ENCODE peak calls at places on chromosomes 4 and X, in ten cellular contexts. H is A549, V is mammary epithelial cell, T is HCT116, L is endothelial cell of umbilical vein, U is hepatocyte, G is PC-3, J is fibroblast of lung, P is DND-41, F is neural progenitor cell. M is an unnamed sample.

GRCh38 chr4:41969666-41970065 is 11.9 kb upstream of the DCAF4L1 start:
- DNase-seq in H (no peak), V (no peak), T (no peak), L (no peak), U (no peak), G (no peak), J (no peak), P (no peak), F (no peak), M (no peak)

GRCh38 chrX:76148753-76149152 is 24.1 kb upstream of the PBDC1 start:
- DNase-seq in H (no peak), V (peak; percentile 30), T (no peak), L (peak; percentile 52), U (peak; percentile 12), G (peak; percentile 60), J (peak; percentile 39), P (peak; percentile 63), F (peak; percentile 7), M (peak; percentile 26)

GRCh38 chr4:53676402-53676871 is 85.2 kb upstream of the LNX1 start:
- DNase-seq in H (no peak), V (peak; percentile 33), T (no peak), L (no peak), U (no peak), G (no peak), J (peak; percentile 34), P (no peak), F (no peak), M (no peak)

GRCh38 chr4:176443646-176444409 is 124.1 kb downstream of the SPCS3 start:
- DNase-seq in H (no peak), V (peak; percentile 48), T (no peak), L (no peak), U (no peak), G (peak; percentile 22), J (peak; percentile 95), P (no peak), F (no peak), M (no peak)

GRCh38 chr4:138910201-138910913 is 105.2 kb upstream of the NOCT start:
- DNase-seq in H (peak; percentile 31), V (peak; percentile 47), T (no peak), L (no peak), U (no peak), G (peak; percentile 61), J (peak; percentile 69), P (no peak), F (no peak), M (no peak)

GRCh38 chr4:47786958-47787370 is 50.9 kb downstream of the CORIN start:
- DNase-seq in H (no peak), V (no peak), T (no peak), L (no peak), U (no peak), G (no peak), J (no peak), P (no peak), F (no peak), M (no peak)

GRCh38 chr4:182806259-182807252 is 110.6 kb downstream of the DCTD start:
- DNase-seq in H (peak; percentile 33), V (peak; percentile 51), T (peak; percentile 21), L (peak; percentile 79), U (peak; percentile 90), G (peak; percentile 66), J (peak; percentile 61), P (peak; percentile 47), F (peak; percentile 93), M (peak; percentile 94)

GRCh38 chr4:154686838-154687237 is 57.0 kb upstream of the LRAT start:
- DNase-seq in H (peak; percentile 1), V (peak; percentile 9), T (no peak), L (no peak), U (no peak), G (peak; percentile 35), J (peak; percentile 1), P (no peak), F (no peak), M (no peak)

GRCh38 chr4:156538210-156538609 is 433.4 kb downstream of the PDGFC start:
- DNase-seq in H (no peak), V (no peak), T (no peak), L (no peak), U (no peak), G (no peak), J (peak; percentile 76), P (no peak), F (no peak), M (no peak)

GRCh38 chrX:134469481-134469880 is 9.5 kb downstream of the HPRT1 start:
- DNase-seq in H (no peak), V (peak; percentile 17), T (no peak), L (peak; percentile 38), U (no peak), G (peak; percentile 53), J (peak; percentile 55), P (no peak), F (no peak), M (no peak)

GRCh38 chr4:2849267-2850140 is 5.9 kb downstream of the ADD1 start:
- DNase-seq in H (no peak), V (no peak), T (no peak), L (no peak), U (peak; percentile 42), G (no peak), J (no peak), P (no peak), F (no peak), M (no peak)

GRCh38 chr4:21469438-21470032 is 479.0 kb downstream of the KCNIP4 start:
- DNase-seq in H (peak; percentile 0), V (peak; percentile 16), T (no peak), L (peak; percentile 40), U (peak; percentile 34), G (peak; percentile 15), J (peak; percentile 14), P (no peak), F (peak; percentile 31), M (peak; percentile 51)

GRCh38 chrX:154040307-154040756 is 20.6 kb upstream of the IRAK1 start:
- DNase-seq in H (no peak), V (peak; percentile 65), T (no peak), L (peak; percentile 11), U (peak; percentile 66), G (no peak), J (peak; percentile 80), P (no peak), F (no peak), M (no peak)

GRCh38 chr4:100517864-100518341 is at the start of gene EMCN:
- DNase-seq in H (no peak), V (no peak), T (no peak), L (peak; percentile 90), U (no peak), G (no peak), J (no peak), P (no peak), F (no peak), M (no peak)

GRCh38 chr4:60002603-60003325 is 1197.4 kb upstream of the ADGRL3 start:
- DNase-seq in H (no peak), V (no peak), T (no peak), L (no peak), U (no peak), G (no peak), J (no peak), P (no peak), F (no peak), M (no peak)

GRCh38 chr4:86482851-86483490 is 111.1 kb upstream of the PTPN13 start:
- DNase-seq in H (no peak), V (no peak), T (no peak), L (no peak), U (no peak), G (peak; percentile 6), J (peak; percentile 15), P (peak; percentile 42), F (peak; percentile 94), M (peak; percentile 95)

GRCh38 chrX:131626681-131627296 is 82.9 kb downstream of the OR13H1 start:
- DNase-seq in H (peak; percentile 15), V (no peak), T (peak; percentile 1), L (no peak), U (peak; percentile 15), G (peak; percentile 32), J (peak; percentile 13), P (no peak), F (peak; percentile 24), M (peak; percentile 40)
- TF ChIP-seq CTCF in H (peak; percentile 69), V (peak; percentile 24), T (peak; percentile 55), L (no peak), U (peak; percentile 50), G (peak; percentile 58), J (peak; percentile 9), P (no peak), F (peak; percentile 52), M (peak; percentile 75)

DNA sequence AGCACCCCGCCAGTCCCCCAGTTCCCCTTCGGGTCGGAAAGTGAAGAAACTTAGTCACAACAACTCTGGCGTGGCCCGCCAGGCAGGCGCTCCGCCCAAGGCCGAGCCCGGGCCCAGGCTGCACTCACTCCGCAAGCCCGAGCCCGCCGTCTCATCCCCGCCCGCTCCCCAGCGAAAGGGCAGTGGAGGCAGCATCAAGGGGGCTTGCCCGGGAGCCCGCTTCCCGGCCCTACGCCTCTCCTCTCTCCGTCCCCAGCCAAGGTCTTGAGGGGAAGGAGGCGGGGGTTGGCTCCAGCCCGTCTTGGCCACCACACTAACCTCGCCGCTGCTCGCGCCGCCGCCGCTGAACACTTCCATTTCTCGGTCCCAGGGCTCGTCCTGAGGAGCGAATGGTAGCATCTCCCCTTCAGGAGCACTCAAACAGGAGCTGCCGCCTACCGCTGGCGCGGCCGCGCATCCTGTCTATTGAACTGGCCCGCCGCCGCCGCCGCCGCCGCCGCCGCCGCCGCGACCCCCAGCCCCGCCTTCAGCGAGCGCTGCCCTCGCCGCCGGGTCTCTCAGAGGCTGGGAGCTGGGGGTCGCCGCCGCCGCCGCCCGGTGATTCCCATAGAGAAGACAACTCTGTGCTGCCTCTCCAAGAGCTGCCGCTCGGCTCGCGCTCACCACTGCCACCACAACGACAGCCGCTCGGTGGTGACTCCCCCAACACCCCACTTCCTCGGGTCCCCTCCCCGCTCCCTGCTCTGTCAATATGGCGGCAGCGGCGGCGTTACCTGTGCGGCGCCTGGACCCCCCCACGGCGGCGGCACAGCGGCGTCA is at the start of gene RPS6KA6:
- DNase-seq in H (peak; percentile 17), V (peak; percentile 25), T (no peak), L (peak; percentile 29), U (peak; percentile 41), G (peak; percentile 16), J (peak; percentile 30), P (no peak), F (peak; percentile 69), M (peak; percentile 53)
- H3K4me2 ChIP-seq in H (peak within 1 kb of the TSS; percentile 88), V (peak within 1 kb of the TSS; percentile 75), T (no peak within 1 kb of the TSS), L (peak within 1 kb of the TSS; percentile 79), U (peak within 1 kb of the TSS; percentile 76), G (peak within 1 kb of the TSS; percentile 92), J (peak within 1 kb of the TSS; percentile 79), P (no peak within 1 kb of the TSS), F (peak within 1 kb of the TSS; percentile 76), M (peak within 1 kb of the TSS; percentile 81)

GRCh38 chr4:89486042-89486441 is 178.4 kb upstream of the GPRIN3 start:
- DNase-seq in H (no peak), V (peak; percentile 19), T (no peak), L (peak; percentile 86), U (peak; percentile 43), G (peak; percentile 39), J (no peak), P (no peak), F (no peak), M (no peak)
- TF ChIP-seq CTCF in H (peak; percentile 37), V (peak; percentile 50), T (no peak), L (peak; percentile 45), U (peak; percentile 68), G (peak; percentile 46), J (peak; percentile 34), P (peak; percentile 64), F (no peak), M (no peak)

DNA sequence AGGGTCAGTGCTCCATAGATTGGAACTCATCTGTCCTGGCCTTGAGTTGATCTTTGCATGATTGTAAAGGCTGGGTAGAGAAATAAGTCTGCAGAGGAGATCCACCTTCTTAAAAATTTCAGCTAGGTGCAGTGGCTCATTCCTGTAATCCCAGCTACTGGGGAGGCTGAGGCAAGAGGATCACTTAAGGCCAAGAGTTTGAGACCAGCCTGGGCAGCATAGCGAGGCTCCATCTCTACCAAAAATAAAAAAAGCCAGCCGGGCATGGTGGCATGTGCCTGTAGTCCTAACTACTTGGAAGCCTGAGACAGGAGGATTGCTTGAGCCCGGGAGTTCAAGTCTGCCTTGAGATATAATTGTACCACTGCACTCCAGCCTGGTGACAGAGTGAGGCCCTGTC is 476 bp upstream of the CXCR3 start:
- DNase-seq in H (no peak), V (no peak), T (no peak), L (no peak), U (no peak), G (no peak), J (no peak), P (no peak), F (no peak), M (no peak)
- H3K4me2 ChIP-seq in H (no peak overlapping the region), V (no peak overlapping the region), T (no peak overlapping the region), L (no peak overlapping the region), U (no peak overlapping the region), G (no peak overlapping the region), J (no peak overlapping the region), P (no peak overlapping the region), F (no peak overlapping the region), M (no peak overlapping the region)

M was measured in GM23338.